ENCODE peak calls at places on chromosomes 3 and 15, in ten cellular contexts. Y is GM23338; Q is aorta; W is upper lobe of left lung; N is Panc1; E is upper lobe of right lung; U is left lung; C is foreskin keratinocyte; P is HCT116; X is naive thymus-derived CD4-positive, alpha-beta T cell. I is an unnamed sample.
A peak's percentile ranks its signal among the peaks of the same experiment; 100 is the strongest.

GRCh38 chr3:152443212-152444023 is 174.7 kb downstream of the MBNL1 start:
- ATAC-seq in Y (no peak), Q (no peak), W (peak; percentile 32), N (peak; percentile 65), E (peak; percentile 31), U (peak; percentile 33), C (no peak), P (peak; percentile 25), X (peak; percentile 35), I (no peak)

GRCh38 chr3:18510947-18511346 is 85.8 kb upstream of the SATB1 start:
- ATAC-seq in Y (no peak), Q (no peak), W (no peak), N (no peak), E (no peak), U (no peak), C (no peak), P (no peak), X (no peak), I (no peak)

GRCh38 chr3:189537135-189537534 is 94.1 kb upstream of the TP63 start:
- ATAC-seq in Y (no peak), Q (no peak), W (no peak), N (no peak), E (no peak), U (no peak), C (no peak), P (no peak), X (no peak), I (no peak)

GRCh38 chr3:125356140-125357026 is 18.7 kb downstream of the ZNF148 start:
- ATAC-seq in Y (no peak), Q (no peak), W (no peak), N (no peak), E (peak; percentile 17), U (peak; percentile 38), C (no peak), P (no peak), X (peak; percentile 2), I (no peak)

GRCh38 chr3:26807272-26807671 is 184.7 kb downstream of the LRRC3B start:
- ATAC-seq in Y (no peak), Q (no peak), W (no peak), N (no peak), E (no peak), U (no peak), C (no peak), P (no peak), X (no peak), I (no peak)

GRCh38 chr3:195711813-195712534 is 8.8 kb upstream of the MUC20 start:
- ATAC-seq in Y (no peak), Q (no peak), W (no peak), N (peak; percentile 40), E (no peak), U (no peak), C (peak; percentile 33), P (no peak), X (no peak), I (no peak)

GRCh38 chr3:34176723-34177122 is 378.3 kb downstream of the PDCD6IP start:
- ATAC-seq in Y (no peak), Q (no peak), W (no peak), N (no peak), E (no peak), U (no peak), C (no peak), P (no peak), X (no peak), I (no peak)

GRCh38 chr15:51051776-51052175 is 42.9 kb downstream of the TNFAIP8L3 start:
- ATAC-seq in Y (no peak), Q (peak; percentile 74), W (peak; percentile 69), N (no peak), E (peak; percentile 68), U (peak; percentile 81), C (peak; percentile 16), P (no peak), X (no peak), I (peak; percentile 53)

GRCh38 chr15:94576889-94577533 is 345.6 kb downstream of the MCTP2 start:
- ATAC-seq in Y (peak; percentile 92), Q (no peak), W (no peak), N (no peak), E (peak; percentile 65), U (peak; percentile 75), C (peak; percentile 78), P (peak; percentile 89), X (peak; percentile 59), I (no peak)

GRCh38 chr3:73451276-73451973 is 173.3 kb downstream of the PDZRN3 start:
- ATAC-seq in Y (no peak), Q (no peak), W (no peak), N (no peak), E (no peak), U (no peak), C (no peak), P (no peak), X (no peak), I (no peak)

GRCh38 chr3:172581757-172582166 is 58.5 kb upstream of the TNFSF10 start:
- ATAC-seq in Y (no peak), Q (no peak), W (no peak), N (no peak), E (no peak), U (no peak), C (no peak), P (no peak), X (no peak), I (no peak)

GRCh38 chr3:65979152-65979551 is 59.6 kb downstream of the MAGI1 start:
- ATAC-seq in Y (no peak), Q (peak; percentile 58), W (peak; percentile 63), N (no peak), E (no peak), U (peak; percentile 43), C (no peak), P (no peak), X (no peak), I (no peak)

GRCh38 chr3:194397757-194398312 is 1.2 kb downstream of the GP5 start:
- ATAC-seq in Y (peak; percentile 23), Q (peak; percentile 58), W (peak; percentile 41), N (no peak), E (peak; percentile 38), U (peak; percentile 10), C (no peak), P (no peak), X (peak; percentile 14), I (no peak)

GRCh38 chr3:168952551-168952950 is 711.0 kb downstream of the MECOM start:
- ATAC-seq in Y (no peak), Q (no peak), W (no peak), N (no peak), E (no peak), U (peak; percentile 43), C (no peak), P (peak; percentile 43), X (no peak), I (no peak)

DNA sequence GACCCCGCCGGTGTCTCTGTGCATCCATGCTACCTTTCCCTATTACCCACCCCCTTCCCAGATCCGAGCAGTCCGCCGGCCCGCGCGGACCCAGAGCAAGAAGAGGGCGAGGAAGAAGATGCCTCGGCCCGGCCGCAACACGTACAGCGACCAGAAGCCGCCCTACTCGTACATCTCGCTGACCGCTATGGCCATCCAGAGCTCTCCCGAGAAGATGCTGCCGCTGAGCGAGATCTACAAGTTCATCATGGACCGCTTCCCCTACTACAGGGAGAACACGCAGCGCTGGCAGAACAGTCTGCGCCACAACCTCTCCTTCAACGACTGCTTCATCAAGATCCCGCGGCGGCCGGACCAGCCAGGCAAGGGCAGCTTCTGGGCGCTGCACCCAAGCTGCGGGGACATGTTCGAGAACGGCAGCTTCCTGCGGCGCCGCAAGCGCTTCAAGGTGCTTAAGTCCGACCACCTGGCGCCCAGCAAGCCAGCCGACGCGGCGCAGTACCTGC is 788 bp downstream of the FOXB1 start:
- ATAC-seq in Y (peak; percentile 7), Q (no peak), W (peak; percentile 16), N (peak; percentile 53), E (no peak), U (peak; percentile 7), C (no peak), P (no peak), X (no peak), I (no peak)
- H3K27me3 ChIP-seq in Y (peaks cover 67% of the 10 kb centered on the region), Q (no peaks in the 10 kb centered on the region), W (peaks cover 74% of the 10 kb centered on the region), N (peaks cover 50% of the 10 kb centered on the region), E (peaks cover 100% of the 10 kb centered on the region), U (peaks cover 100% of the 10 kb centered on the region), C (peaks cover 100% of the 10 kb centered on the region), P (peaks cover 50% of the 10 kb centered on the region), X (peaks cover 27% of the 10 kb centered on the region), I (peaks cover 100% of the 10 kb centered on the region)

DNA sequence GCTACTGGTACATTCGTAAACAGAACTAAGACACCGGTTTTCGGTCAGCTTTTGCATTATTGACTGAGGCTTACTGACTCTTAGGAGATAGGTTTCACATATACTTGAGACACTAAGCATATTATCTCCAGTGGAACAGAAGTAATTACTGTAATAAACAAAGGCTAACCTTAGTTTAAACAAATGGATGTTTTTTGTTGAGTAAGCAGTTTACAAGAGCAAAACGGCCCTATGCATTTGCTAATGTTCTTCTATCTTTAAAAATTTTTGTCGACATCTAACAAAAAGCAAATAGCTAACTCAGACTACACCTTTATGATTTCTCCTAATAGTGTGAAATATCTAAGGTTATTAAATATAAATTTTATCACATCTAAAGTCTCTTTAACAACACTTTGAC is 664.5 kb downstream of the ROBO1 start:
- ATAC-seq in Y (no peak), Q (no peak), W (no peak), N (no peak), E (no peak), U (no peak), C (no peak), P (no peak), X (no peak), I (no peak)
- H3K4me1 ChIP-seq in Y (no peaks in the 10 kb centered on the region), Q (no peaks in the 10 kb centered on the region), W (no peaks in the 10 kb centered on the region), N (no peaks in the 10 kb centered on the region), E (no peaks in the 10 kb centered on the region), U (no peaks in the 10 kb centered on the region), C (no peaks in the 10 kb centered on the region), P (no peaks in the 10 kb centered on the region), X (no peaks in the 10 kb centered on the region), I (no peaks in the 10 kb centered on the region)

DNA sequence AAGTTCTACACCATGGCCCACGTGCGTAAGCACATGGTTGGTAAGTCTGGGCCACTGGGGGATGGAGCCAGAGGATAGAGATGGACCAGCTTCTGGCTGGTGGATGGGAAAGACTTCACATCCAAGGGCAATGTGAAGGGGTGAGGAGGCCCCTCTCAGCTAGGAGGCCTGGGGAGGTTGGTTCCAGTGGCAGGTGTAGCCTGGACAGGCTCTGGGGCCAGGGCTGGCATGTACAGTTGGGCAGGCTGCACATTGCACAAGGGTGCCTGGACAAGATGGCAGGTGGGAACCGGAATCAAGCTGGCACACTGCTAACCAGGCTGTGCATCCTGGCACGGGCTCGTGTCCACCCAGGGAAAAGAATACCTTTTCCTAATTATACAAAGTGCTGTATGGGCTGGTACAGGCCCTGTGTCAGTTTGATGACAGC is 8.1 kb downstream of the ZBTB47 start:
- ATAC-seq in Y (no peak), Q (no peak), W (no peak), N (no peak), E (no peak), U (no peak), C (no peak), P (no peak), X (no peak), I (no peak)
- H3K27me3 ChIP-seq in Y (no peaks in the 10 kb centered on the region), Q (no peaks in the 10 kb centered on the region), W (no peaks in the 10 kb centered on the region), N (no peaks in the 10 kb centered on the region), E (no peaks in the 10 kb centered on the region), U (no peaks in the 10 kb centered on the region), C (no peaks in the 10 kb centered on the region), P (no peaks in the 10 kb centered on the region), X (no peaks in the 10 kb centered on the region), I (no peaks in the 10 kb centered on the region)

DNA sequence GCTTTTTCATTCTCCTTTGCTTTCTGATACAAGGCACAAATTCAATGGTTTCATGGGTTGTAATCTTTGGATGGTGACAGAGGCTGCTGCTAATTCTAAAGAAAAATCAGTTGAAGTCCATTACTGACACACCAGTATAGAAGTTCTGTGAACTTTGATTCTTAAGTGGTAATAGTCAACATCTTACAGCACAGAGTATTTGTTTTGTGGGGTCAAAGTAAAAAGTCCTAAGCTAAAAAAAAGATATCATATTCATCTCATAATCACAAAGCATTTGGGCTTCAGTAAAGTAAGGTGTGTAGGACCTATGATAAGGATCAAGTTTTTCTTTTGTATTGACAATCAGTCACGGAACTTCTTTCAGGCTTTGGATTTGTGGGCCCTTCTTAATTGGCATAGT is 1.1 kb downstream of the ASTE1 start:
- ATAC-seq in Y (no peak), Q (no peak), W (no peak), N (no peak), E (no peak), U (no peak), C (no peak), P (no peak), X (no peak), I (no peak)
- H3K4me1 ChIP-seq in Y (peaks cover 14% of the 10 kb centered on the region), Q (peaks cover 6% of the 10 kb centered on the region), W (peaks cover 37% of the 10 kb centered on the region), N (peaks cover 14% of the 10 kb centered on the region), E (peaks cover 39% of the 10 kb centered on the region), U (peaks cover 9% of the 10 kb centered on the region), C (peaks cover 4% of the 10 kb centered on the region), P (peaks cover 16% of the 10 kb centered on the region), X (peaks cover 48% of the 10 kb centered on the region), I (peaks cover 4% of the 10 kb centered on the region)

I was measured in gastroesophageal sphincter.